ENCODE peak calls at places on chromosomes 2 and 18, in five cellular contexts. R, A, B, C and L are unnamed samples.

GRCh38 chr2:127589876-127590275 is 54.4 kb downstream of the MYO7B start:
- DNase-seq in R (no peak), A (no peak), B (no peak), C (peak; percentile 47), L (no peak)

GRCh38 chr2:23545811-23546210 is 160.8 kb downstream of the KLHL29 start:
- DNase-seq in R (no peak), A (peak; percentile 69), B (no peak), C (no peak), L (no peak)

GRCh38 chr2:40123321-40123720 is 328.6 kb downstream of the SLC8A1 start:
- DNase-seq in R (no peak), A (no peak), B (no peak), C (no peak), L (no peak)

GRCh38 chr2:149827585-149828156 is 240.1 kb upstream of the MMADHC start:
- DNase-seq in R (no peak), A (no peak), B (no peak), C (no peak), L (no peak)

GRCh38 chr18:51647346-51647745 is 449.9 kb upstream of the MEX3C start:
- DNase-seq in R (no peak), A (no peak), B (no peak), C (no peak), L (no peak)

GRCh38 chr2:43003702-43004101 is 211.3 kb upstream of the HAAO start:
- DNase-seq in R (no peak), A (no peak), B (no peak), C (no peak), L (no peak)

GRCh38 chr2:43676322-43677050 is at the start of gene C1GALT1C1L:
- DNase-seq in R (no peak), A (peak; percentile 9), B (peak; percentile 64), C (peak; percentile 63), L (peak; percentile 53)

GRCh38 chr2:33226546-33226945 is 249.9 kb upstream of the RASGRP3 start:
- DNase-seq in R (no peak), A (no peak), B (no peak), C (no peak), L (no peak)

GRCh38 chr2:180077295-180077906 is 70.3 kb upstream of the CWC22 start:
- DNase-seq in R (no peak), A (no peak), B (peak; percentile 56), C (no peak), L (peak; percentile 2)

GRCh38 chr2:70570041-70570661 is 16.5 kb upstream of the TGFA start:
- DNase-seq in R (no peak), A (peak; percentile 58), B (no peak), C (no peak), L (no peak)

GRCh38 chr2:55106148-55106547 is 55.9 kb upstream of the RTN4 start:
- DNase-seq in R (no peak), A (no peak), B (peak; percentile 55), C (no peak), L (no peak)

GRCh38 chr18:39845086-39845485 is 2109.9 kb upstream of the PIK3C3 start:
- DNase-seq in R (no peak), A (no peak), B (no peak), C (no peak), L (no peak)

GRCh38 chr2:161414385-161415040 is 1.6 kb upstream of the TBR1 start:
- DNase-seq in R (no peak), A (peak; percentile 90), B (peak; percentile 37), C (peak; percentile 60), L (peak; percentile 47)

GRCh38 chr2:216714412-216714775 is 19.0 kb upstream of the IGFBP5 start:
- DNase-seq in R (no peak), A (no peak), B (peak; percentile 51), C (no peak), L (peak; percentile 44)

GRCh38 chr2:213818436-213818835 is 534.2 kb downstream of the SPAG16 start:
- DNase-seq in R (no peak), A (no peak), B (no peak), C (no peak), L (no peak)

GRCh38 chr2:150097891-150098595 is 389.4 kb downstream of the RND3 start:
- DNase-seq in R (no peak), A (no peak), B (peak; percentile 60), C (no peak), L (peak; percentile 29)

GRCh38 chr2:171939058-171939753 is 16.9 kb downstream of the HAT1 start:
- DNase-seq in R (no peak), A (no peak), B (no peak), C (no peak), L (no peak)

GRCh38 chr2:62787381-62787780 is 81.9 kb downstream of the EHBP1 start:
- DNase-seq in R (no peak), A (no peak), B (peak; percentile 72), C (no peak), L (no peak)

GRCh38 chr2:145846986-145847385 is 1327.1 kb upstream of the ZEB2 start:
- DNase-seq in R (no peak), A (no peak), B (peak; percentile 28), C (no peak), L (no peak)

GRCh38 chr2:44392338-44392943 is 30.7 kb downstream of the CAMKMT start:
- DNase-seq in R (no peak), A (no peak), B (peak; percentile 60), C (peak; percentile 72), L (peak; percentile 9)

GRCh38 chr18:26489881-26490280 is 58.5 kb downstream of the KCTD1 start:
- DNase-seq in R (no peak), A (no peak), B (peak; percentile 69), C (no peak), L (no peak)

GRCh38 chr2:178258916-178259315 is 64.6 kb downstream of the OSBPL6 start:
- DNase-seq in R (no peak), A (no peak), B (no peak), C (no peak), L (no peak)

GRCh38 chr2:28568533-28568932 is 72.7 kb downstream of the PLB1 start:
- DNase-seq in R (no peak), A (no peak), B (peak; percentile 20), C (no peak), L (no peak)

GRCh38 chr2:7633556-7634153 is 716.4 kb downstream of the RNF144A start:
- DNase-seq in R (no peak), A (no peak), B (no peak), C (no peak), L (no peak)

GRCh38 chr2:231642631-231643493 is 50.2 kb downstream of the TEX44 start:
- DNase-seq in R (peak; percentile 63), A (peak; percentile 95), B (peak; percentile 97), C (peak; percentile 72), L (peak; percentile 96)

GRCh38 chr18:57803119-57803969 is at the start of gene ATP8B1:
- DNase-seq in R (no peak), A (peak; percentile 93), B (peak; percentile 77), C (peak; percentile 61), L (peak; percentile 79)

GRCh38 chr2:10497797-10498251 is 49.7 kb upstream of the ODC1 start:
- DNase-seq in R (no peak), A (peak; percentile 86), B (peak; percentile 88), C (peak; percentile 68), L (peak; percentile 93)

GRCh38 chr2:240319855-240320560 is 115.5 kb upstream of the GPC1 start:
- DNase-seq in R (no peak), A (peak; percentile 64), B (peak; percentile 77), C (no peak), L (peak; percentile 93)

GRCh38 chr18:9578306-9578705 is 36.1 kb downstream of the PPP4R1 start:
- DNase-seq in R (no peak), A (no peak), B (peak; percentile 31), C (no peak), L (no peak)

GRCh38 chr2:174836345-174836999 is 72.2 kb upstream of the CHRNA1 start:
- DNase-seq in R (no peak), A (no peak), B (peak; percentile 96), C (no peak), L (peak; percentile 69)

GRCh38 chr2:64295326-64296149 is 151.3 kb upstream of the PELI1 start:
- DNase-seq in R (no peak), A (no peak), B (no peak), C (peak; percentile 70), L (no peak)

GRCh38 chr2:54813584-54813983 is 90.1 kb downstream of the EML6 start:
- DNase-seq in R (no peak), A (no peak), B (peak; percentile 5), C (no peak), L (no peak)

GRCh38 chr2:39920318-39920775 is 141.3 kb upstream of the THUMPD2 start:
- DNase-seq in R (no peak), A (peak; percentile 84), B (no peak), C (no peak), L (no peak)